ENCODE peak calls at places on chromosomes 2 and 18, in five cellular contexts. D is fibroblast of lung; A is mammary epithelial cell; B is CD8-positive, alpha-beta T cell; O is Caco-2. G is an unnamed sample.

GRCh38 chr18:57915848-57916596 is 112.9 kb upstream of the ATP8B1 start:
- DNase-seq in A (no peak), B (no peak), O (no peak), D (peak), G (no peak)

GRCh38 chr2:169658877-169659276 is 35.3 kb downstream of the CFAP210 start:
- DNase-seq in B (no peak), O (no peak), D (no peak), A (no peak), G (no peak)

GRCh38 chr18:9135912-9136314 is 668 bp upstream of the ANKRD12 start:
- DNase-seq in B (no peak), A (peak), D (no peak), O (peak), G (no peak)

GRCh38 chr2:45986509-45986908 is 310.7 kb upstream of the EPAS1 start:
- DNase-seq in A (no peak), O (no peak), B (no peak), D (no peak), G (no peak)

GRCh38 chr2:163990554-163990953 is 254.7 kb upstream of the FIGN start:
- DNase-seq in D (no peak), O (no peak), A (no peak), B (no peak), G (no peak)

GRCh38 chr2:53455094-53455493 is 312.5 kb upstream of the CHAC2 start:
- DNase-seq in B (no peak), D (no peak), A (no peak), O (peak), G (no peak)

GRCh38 chr18:50967714-50968661 is at the start of gene ELAC1:
- DNase-seq in O (peak), D (peak), A (peak), B (peak), G (peak)

GRCh38 chr2:37039580-37039979 is 44.6 kb downstream of the HEATR5B start:
- DNase-seq in O (no peak), A (no peak), D (no peak), B (no peak), G (no peak)

GRCh38 chr2:106996136-106996769 is 110.3 kb upstream of the ST6GAL2 start:
- DNase-seq in O (no peak), B (no peak), D (no peak), A (no peak), G (no peak)

GRCh38 chr2:112644155-112644932 is 1.4 kb upstream of the SLC20A1 start:
- DNase-seq in D (no peak), A (peak), O (peak), B (no peak), G (no peak)

GRCh38 chr18:7746106-7746505 is 179.0 kb downstream of the PTPRM start:
- DNase-seq in B (no peak), O (no peak), D (no peak), A (no peak), G (no peak)

GRCh38 chr2:175688241-175688640 is 313.8 kb downstream of the LNPK start:
- DNase-seq in O (no peak), B (no peak), A (no peak), D (no peak), G (no peak)

GRCh38 chr2:75657794-75658193 is 11.2 kb downstream of the MRPL19 start:
- DNase-seq in B (no peak), A (no peak), O (no peak), D (no peak), G (no peak)

GRCh38 chr2:66733361-66733760 is 298.4 kb downstream of the MEIS1 start:
- DNase-seq in D (no peak), A (no peak), B (no peak), O (no peak), G (no peak)

GRCh38 chr2:229800997-229801754 is 86.8 kb upstream of the DNER start:
- DNase-seq in B (peak), A (peak), O (peak), D (peak), G (peak)

GRCh38 chr18:36187138-36187825 is at the start of gene MOCOS:
- DNase-seq in D (peak), O (peak), B (no peak), A (peak), G (no peak)

GRCh38 chr2:187302619-187303018 is 145.4 kb downstream of the CALCRL start:
- DNase-seq in D (peak), A (peak), B (no peak), O (no peak), G (no peak)

DNA sequence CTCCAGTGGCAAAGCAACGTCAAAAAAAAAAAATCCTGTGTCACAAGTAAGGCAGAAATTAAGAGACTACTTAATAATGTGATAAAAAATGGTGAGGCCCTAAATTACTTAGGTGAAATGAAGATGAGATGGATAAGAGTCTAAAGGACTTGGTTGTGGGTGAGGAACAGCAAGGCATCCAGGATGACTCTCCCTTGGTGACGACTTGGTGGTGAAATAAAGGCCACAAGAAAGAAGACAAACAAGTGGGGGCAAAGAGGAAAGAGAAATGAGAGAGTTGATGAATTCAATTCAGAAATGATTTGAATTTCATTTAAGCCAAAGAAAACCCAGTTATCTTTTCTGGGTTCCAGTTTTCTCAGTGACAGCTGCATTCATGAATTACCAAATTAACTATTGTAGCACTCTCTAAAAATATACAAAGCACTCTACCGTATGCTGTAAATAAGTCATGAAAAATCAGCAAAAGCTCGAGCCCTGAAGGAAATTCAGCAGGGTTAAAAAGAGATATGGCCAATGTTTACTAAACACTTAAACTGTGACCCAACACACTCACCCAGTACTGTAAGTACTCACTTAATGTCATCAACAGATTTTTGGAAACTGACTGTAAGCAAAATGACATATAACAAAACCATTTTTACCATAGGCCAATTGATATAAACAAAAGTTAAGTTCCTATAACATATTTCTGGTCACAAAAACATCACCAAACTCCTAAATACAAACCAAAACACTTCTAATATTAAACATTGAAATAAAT is 1.4 kb downstream of the METTL8 start:
- DNase-seq in D (no peak), O (no peak), A (no peak), B (no peak), G (no peak)
- H3K4me3 ChIP-seq in D (peak), O (peak), A (peak), B (no peak), G (no peak)

DNA sequence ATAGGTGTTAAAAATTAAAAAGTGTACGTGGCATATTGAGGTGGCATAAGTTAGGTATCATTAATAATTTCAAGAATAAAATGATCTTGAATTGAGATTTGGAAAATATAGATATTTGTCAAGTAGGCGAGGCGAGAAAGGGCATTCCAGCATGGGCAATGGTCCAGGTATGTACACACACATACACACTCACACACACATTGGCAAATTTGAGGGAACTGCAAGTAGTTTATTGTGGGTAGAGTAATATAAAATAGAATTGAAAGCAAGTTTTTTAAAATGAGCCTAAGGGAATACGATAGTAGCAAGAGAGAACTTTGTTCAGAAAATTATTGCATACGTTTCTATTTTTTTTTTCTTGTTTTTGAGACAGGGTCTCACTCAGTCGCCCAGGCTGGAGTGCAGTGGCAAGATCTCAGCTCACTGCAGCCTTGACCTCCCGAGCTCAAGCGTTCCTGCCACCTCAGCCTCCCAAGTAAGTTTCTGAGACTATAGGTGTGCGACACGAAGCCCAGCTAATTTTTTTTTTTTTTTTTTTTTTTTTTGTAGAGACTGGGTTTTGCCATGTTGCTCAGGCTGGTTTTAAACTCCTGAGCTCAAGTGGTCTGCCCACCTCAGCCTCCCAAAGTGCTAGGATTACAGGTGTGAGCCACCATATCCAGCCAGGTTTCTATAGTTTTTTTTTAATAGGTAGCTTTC is 96.7 kb upstream of the SLC39A10 start:
- DNase-seq in D (peak), B (no peak), O (no peak), A (no peak), G (no peak)
- H3K4me3 ChIP-seq in D (no peak), B (peak), O (no peak), A (no peak), G (peak)

GRCh38 chr2:49940616-49941015 is 786.3 kb upstream of the FSHR start:
- DNase-seq in B (no peak), A (no peak), O (no peak), D (no peak), G (no peak)
- H3K4me3 ChIP-seq in B (peak), A (peak), O (no peak), D (no peak), G (peak)

GRCh38 chr2:144431384-144431783 is 88.5 kb downstream of the ZEB2 start:
- DNase-seq in A (no peak), D (no peak), B (no peak), O (no peak), G (no peak)
- H3K4me3 ChIP-seq in A (no peak), D (peak), B (no peak), O (no peak), G (no peak)

GRCh38 chr2:47070155-47070919 is 84.8 kb downstream of the STPG4 start:
- DNase-seq in B (no peak), D (no peak), A (no peak), O (no peak), G (no peak)
- H3K4me3 ChIP-seq in B (no peak), D (no peak), A (no peak), O (no peak), G (no peak)

GRCh38 chr2:142030735-142031134 is 100.1 kb downstream of the LRP1B start:
- DNase-seq in O (no peak), B (no peak), D (peak), A (no peak), G (no peak)

GRCh38 chr2:142037051-142037450 is 93.8 kb downstream of the LRP1B start:
- DNase-seq in A (peak), O (no peak), B (no peak), D (no peak), G (no peak)

GRCh38 chr2:142037744-142038143 is 93.1 kb downstream of the LRP1B start:
- DNase-seq in B (no peak), O (no peak), D (no peak), A (peak), G (no peak)

GRCh38 chr2:142031656-142032055 is 99.2 kb downstream of the LRP1B start:
- DNase-seq in O (no peak), A (no peak), D (no peak), B (no peak), G (no peak)

GRCh38 chr2:142033393-142033792 is 97.4 kb downstream of the LRP1B start:
- DNase-seq in O (no peak), A (no peak), B (no peak), D (no peak), G (no peak)
- H3K4me3 ChIP-seq in O (no peak), A (no peak), B (no peak), D (no peak), G (no peak)

DNA sequence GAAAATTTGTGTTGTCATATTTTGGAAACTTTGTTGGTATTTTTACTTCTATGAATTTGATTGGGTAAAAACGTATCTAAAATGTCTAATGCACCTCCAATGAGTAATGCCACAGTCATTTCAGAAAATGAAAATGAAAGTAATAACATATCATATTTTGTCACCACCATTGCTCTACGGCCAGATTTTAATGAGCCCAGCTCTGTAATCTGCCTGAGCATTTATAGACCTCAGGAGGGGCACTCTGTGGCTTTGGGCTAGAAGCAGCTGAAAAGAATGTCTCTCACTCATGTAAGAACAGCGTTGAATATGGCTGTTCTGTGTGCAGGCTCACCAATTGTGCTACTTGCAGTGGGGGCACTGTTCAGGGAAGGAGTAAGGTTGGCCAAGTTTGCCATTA is 32.7 kb upstream of the ABCA12 start:
- DNase-seq in B (no peak), A (peak), D (peak), O (no peak), G (no peak)
- H3K4me3 ChIP-seq in B (peak), A (peak), D (peak), O (no peak), G (peak)

DNA sequence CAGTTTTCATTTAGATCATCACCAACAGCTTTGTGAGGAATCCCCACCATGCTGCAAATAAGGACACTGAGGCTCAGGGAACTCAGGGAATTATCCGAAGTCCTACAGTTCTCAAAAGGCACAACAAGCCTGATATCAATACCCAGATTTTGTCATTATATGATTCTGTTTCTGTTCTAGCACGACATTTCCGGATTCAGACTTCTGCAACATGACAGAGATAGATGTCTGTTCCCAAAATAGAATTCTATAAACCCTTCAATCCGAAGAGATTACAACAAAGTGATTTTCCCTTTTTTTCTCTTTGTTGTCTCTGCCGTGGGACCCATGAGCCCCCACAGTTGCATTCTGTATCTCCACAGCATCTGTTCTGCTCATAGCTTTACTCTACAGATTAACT is 72.0 kb downstream of the DOCK10 start:
- DNase-seq in B (no peak), D (no peak), A (no peak), O (no peak), G (no peak)
- H3K4me3 ChIP-seq in B (no peak), D (no peak), A (no peak), O (no peak), G (no peak)